ENCODE peak calls at places on chromosomes 13 and 19, in nine cellular contexts. One of them, this sample, is unnamed.

GRCh38 chr13:46543307-46543706 is 9.7 kb upstream of the LRCH1 start:
- DNase-seq in tibial nerve: no peak
- DNase-seq in astrocyte of the spinal cord: no peak
- DNase-seq in fibroblast of pulmonary artery: no peak
- DNase-seq in AG09309: no peak
- DNase-seq in fibroblast of mammary gland: no peak
- DNase-seq in brain microvascular endothelial cell: no peak
- DNase-seq in cardiac muscle cell: no peak
- DNase-seq in LNCaP clone FGC: no peak
- DNase-seq in this sample: no peak

GRCh38 chr19:33134571-33135041 is 2.7 kb downstream of the WDR88 start:
- DNase-seq in tibial nerve: no peak
- DNase-seq in astrocyte of the spinal cord: no peak
- DNase-seq in fibroblast of pulmonary artery: no peak
- DNase-seq in AG09309: no peak
- DNase-seq in fibroblast of mammary gland: no peak
- DNase-seq in brain microvascular endothelial cell: no peak
- DNase-seq in cardiac muscle cell: no peak
- DNase-seq in LNCaP clone FGC: no peak
- DNase-seq in this sample: no peak

GRCh38 chr19:19531951-19532805 is 3.5 kb downstream of the YJEFN3 start:
- DNase-seq in tibial nerve: peak
- DNase-seq in astrocyte of the spinal cord: peak
- DNase-seq in fibroblast of pulmonary artery: peak
- DNase-seq in AG09309: no peak
- DNase-seq in fibroblast of mammary gland: peak
- DNase-seq in brain microvascular endothelial cell: peak
- DNase-seq in cardiac muscle cell: peak
- DNase-seq in LNCaP clone FGC: no peak
- DNase-seq in this sample: peak

GRCh38 chr19:39144487-39145071 is 19.0 kb downstream of the PAK4 start:
- DNase-seq in tibial nerve: no peak
- DNase-seq in astrocyte of the spinal cord: peak
- DNase-seq in fibroblast of pulmonary artery: peak
- DNase-seq in AG09309: no peak
- DNase-seq in fibroblast of mammary gland: peak
- DNase-seq in brain microvascular endothelial cell: no peak
- DNase-seq in cardiac muscle cell: no peak
- DNase-seq in LNCaP clone FGC: no peak
- DNase-seq in this sample: peak

GRCh38 chr13:76266566-76266965 is 619.6 kb downstream of the KCTD12 start:
- DNase-seq in tibial nerve: no peak
- DNase-seq in astrocyte of the spinal cord: no peak
- DNase-seq in fibroblast of pulmonary artery: no peak
- DNase-seq in AG09309: no peak
- DNase-seq in fibroblast of mammary gland: peak
- DNase-seq in brain microvascular endothelial cell: no peak
- DNase-seq in cardiac muscle cell: no peak
- DNase-seq in LNCaP clone FGC: no peak
- DNase-seq in this sample: no peak

GRCh38 chr19:44748426-44749254 is at the start of gene BCL3:
- DNase-seq in tibial nerve: no peak
- DNase-seq in astrocyte of the spinal cord: no peak
- DNase-seq in fibroblast of pulmonary artery: peak
- DNase-seq in AG09309: no peak
- DNase-seq in fibroblast of mammary gland: peak
- DNase-seq in brain microvascular endothelial cell: no peak
- DNase-seq in cardiac muscle cell: peak
- DNase-seq in LNCaP clone FGC: no peak
- DNase-seq in this sample: no peak

GRCh38 chr13:74770361-74770760 is 636.2 kb upstream of the KLF12 start:
- DNase-seq in tibial nerve: no peak
- DNase-seq in astrocyte of the spinal cord: peak
- DNase-seq in fibroblast of pulmonary artery: peak
- DNase-seq in AG09309: peak
- DNase-seq in fibroblast of mammary gland: peak
- DNase-seq in brain microvascular endothelial cell: peak
- DNase-seq in cardiac muscle cell: no peak
- DNase-seq in LNCaP clone FGC: no peak
- DNase-seq in this sample: no peak

GRCh38 chr19:31408460-31409124 is 59.4 kb upstream of the TSHZ3 start:
- DNase-seq in tibial nerve: no peak
- DNase-seq in astrocyte of the spinal cord: peak
- DNase-seq in fibroblast of pulmonary artery: peak
- DNase-seq in AG09309: peak
- DNase-seq in fibroblast of mammary gland: peak
- DNase-seq in brain microvascular endothelial cell: peak
- DNase-seq in cardiac muscle cell: no peak
- DNase-seq in LNCaP clone FGC: no peak
- DNase-seq in this sample: no peak

DNA sequence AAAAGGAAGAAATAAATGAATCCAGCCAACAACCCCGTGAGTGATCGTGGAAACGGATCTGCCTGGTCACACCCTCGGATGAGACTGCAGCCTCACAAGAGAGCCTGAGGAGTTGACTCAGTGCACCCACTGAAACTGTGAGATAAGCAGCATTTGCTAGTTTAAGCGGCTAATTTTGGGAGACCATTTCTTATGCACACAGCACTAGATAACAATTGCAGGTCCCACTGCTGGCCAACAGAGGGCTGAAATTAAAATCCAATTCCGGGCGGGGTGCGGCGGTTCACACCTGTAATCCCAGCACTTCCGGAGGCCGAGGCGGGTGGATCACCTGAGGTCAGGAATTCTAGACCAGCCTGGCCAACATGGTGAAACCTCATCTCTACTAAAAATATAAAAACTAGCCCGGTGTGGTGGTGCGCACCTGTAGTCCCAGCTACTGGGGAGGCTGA is 3.6 kb downstream of the UQCR11 start:
- DNase-seq in tibial nerve: no peak
- DNase-seq in astrocyte of the spinal cord: no peak
- DNase-seq in fibroblast of pulmonary artery: no peak
- DNase-seq in AG09309: no peak
- DNase-seq in fibroblast of mammary gland: no peak
- DNase-seq in brain microvascular endothelial cell: no peak
- DNase-seq in cardiac muscle cell: no peak
- DNase-seq in LNCaP clone FGC: no peak
- DNase-seq in this sample: no peak
- TF ChIP-seq CTCF in tibial nerve: no peak
- TF ChIP-seq CTCF in astrocyte of the spinal cord: peak
- TF ChIP-seq CTCF in fibroblast of pulmonary artery: no peak
- TF ChIP-seq CTCF in AG09309: no peak
- TF ChIP-seq CTCF in fibroblast of mammary gland: peak
- TF ChIP-seq CTCF in brain microvascular endothelial cell: peak
- TF ChIP-seq CTCF in cardiac muscle cell: peak
- TF ChIP-seq CTCF in LNCaP clone FGC: no peak
- TF ChIP-seq CTCF in this sample: peak

GRCh38 chr19:7788178-7788932 is 25.3 kb downstream of the CLEC4M start:
- DNase-seq in tibial nerve: no peak
- DNase-seq in astrocyte of the spinal cord: no peak
- DNase-seq in fibroblast of pulmonary artery: no peak
- DNase-seq in AG09309: no peak
- DNase-seq in fibroblast of mammary gland: no peak
- DNase-seq in brain microvascular endothelial cell: no peak
- DNase-seq in cardiac muscle cell: peak
- DNase-seq in LNCaP clone FGC: no peak
- DNase-seq in this sample: no peak

GRCh38 chr19:7787602-7788177 is 24.6 kb downstream of the CLEC4M start:
- DNase-seq in tibial nerve: no peak
- DNase-seq in astrocyte of the spinal cord: no peak
- DNase-seq in fibroblast of pulmonary artery: no peak
- DNase-seq in AG09309: no peak
- DNase-seq in fibroblast of mammary gland: no peak
- DNase-seq in brain microvascular endothelial cell: no peak
- DNase-seq in cardiac muscle cell: no peak
- DNase-seq in LNCaP clone FGC: no peak
- DNase-seq in this sample: no peak

GRCh38 chr19:7788933-7789323 is 25.9 kb downstream of the CLEC4M start:
- DNase-seq in tibial nerve: no peak
- DNase-seq in astrocyte of the spinal cord: no peak
- DNase-seq in fibroblast of pulmonary artery: no peak
- DNase-seq in AG09309: no peak
- DNase-seq in fibroblast of mammary gland: no peak
- DNase-seq in brain microvascular endothelial cell: no peak
- DNase-seq in cardiac muscle cell: no peak
- DNase-seq in LNCaP clone FGC: no peak
- DNase-seq in this sample: no peak

GRCh38 chr19:7784856-7785255 is 21.8 kb downstream of the CLEC4M start:
- DNase-seq in tibial nerve: no peak
- DNase-seq in astrocyte of the spinal cord: no peak
- DNase-seq in fibroblast of pulmonary artery: no peak
- DNase-seq in AG09309: no peak
- DNase-seq in fibroblast of mammary gland: no peak
- DNase-seq in brain microvascular endothelial cell: no peak
- DNase-seq in cardiac muscle cell: no peak
- DNase-seq in LNCaP clone FGC: no peak
- DNase-seq in this sample: no peak

GRCh38 chr19:7787141-7787540 is 24.1 kb downstream of the CLEC4M start:
- DNase-seq in tibial nerve: no peak
- DNase-seq in astrocyte of the spinal cord: no peak
- DNase-seq in fibroblast of pulmonary artery: no peak
- DNase-seq in AG09309: no peak
- DNase-seq in fibroblast of mammary gland: no peak
- DNase-seq in brain microvascular endothelial cell: no peak
- DNase-seq in cardiac muscle cell: no peak
- DNase-seq in LNCaP clone FGC: no peak
- DNase-seq in this sample: no peak
- TF ChIP-seq CTCF in tibial nerve: no peak
- TF ChIP-seq CTCF in astrocyte of the spinal cord: no peak
- TF ChIP-seq CTCF in fibroblast of pulmonary artery: no peak
- TF ChIP-seq CTCF in AG09309: no peak
- TF ChIP-seq CTCF in fibroblast of mammary gland: no peak
- TF ChIP-seq CTCF in brain microvascular endothelial cell: no peak
- TF ChIP-seq CTCF in cardiac muscle cell: no peak
- TF ChIP-seq CTCF in LNCaP clone FGC: no peak
- TF ChIP-seq CTCF in this sample: no peak

DNA sequence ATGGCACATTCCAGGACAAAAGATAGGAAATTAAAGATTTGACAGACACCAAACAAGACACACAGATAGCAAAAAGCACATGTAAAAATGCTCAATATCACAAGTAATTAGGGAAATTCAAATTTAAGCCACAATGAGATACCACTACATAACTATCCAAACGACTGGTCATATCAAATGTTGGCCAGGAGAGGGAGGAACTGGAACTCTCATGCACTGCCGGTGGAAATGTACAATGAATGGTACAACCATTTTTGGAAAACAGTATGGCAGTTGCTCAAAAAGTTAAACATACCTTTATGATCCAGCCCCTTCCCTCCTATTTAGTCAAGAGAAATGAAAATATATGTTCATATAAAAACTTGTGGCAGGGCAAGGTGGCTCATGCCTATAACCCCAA is 36.8 kb upstream of the CYP2S1 start:
- DNase-seq in tibial nerve: no peak
- DNase-seq in astrocyte of the spinal cord: no peak
- DNase-seq in fibroblast of pulmonary artery: no peak
- DNase-seq in AG09309: no peak
- DNase-seq in fibroblast of mammary gland: no peak
- DNase-seq in brain microvascular endothelial cell: no peak
- DNase-seq in cardiac muscle cell: no peak
- DNase-seq in LNCaP clone FGC: no peak
- DNase-seq in this sample: no peak
- TF ChIP-seq CTCF in tibial nerve: no peak
- TF ChIP-seq CTCF in astrocyte of the spinal cord: peak
- TF ChIP-seq CTCF in fibroblast of pulmonary artery: peak
- TF ChIP-seq CTCF in AG09309: no peak
- TF ChIP-seq CTCF in fibroblast of mammary gland: peak
- TF ChIP-seq CTCF in brain microvascular endothelial cell: peak
- TF ChIP-seq CTCF in cardiac muscle cell: peak
- TF ChIP-seq CTCF in LNCaP clone FGC: no peak
- TF ChIP-seq CTCF in this sample: peak

GRCh38 chr13:58960909-58961308 is 1202.8 kb downstream of the DIAPH3 start:
- DNase-seq in tibial nerve: no peak
- DNase-seq in astrocyte of the spinal cord: peak
- DNase-seq in fibroblast of pulmonary artery: peak
- DNase-seq in AG09309: no peak
- DNase-seq in fibroblast of mammary gland: peak
- DNase-seq in brain microvascular endothelial cell: no peak
- DNase-seq in cardiac muscle cell: peak
- DNase-seq in LNCaP clone FGC: no peak
- DNase-seq in this sample: no peak
- TF ChIP-seq CTCF in tibial nerve: no peak
- TF ChIP-seq CTCF in astrocyte of the spinal cord: peak
- TF ChIP-seq CTCF in fibroblast of pulmonary artery: peak
- TF ChIP-seq CTCF in AG09309: no peak
- TF ChIP-seq CTCF in fibroblast of mammary gland: no peak
- TF ChIP-seq CTCF in brain microvascular endothelial cell: no peak
- TF ChIP-seq CTCF in cardiac muscle cell: no peak
- TF ChIP-seq CTCF in LNCaP clone FGC: peak
- TF ChIP-seq CTCF in this sample: peak